ENCODE peak calls at places on chromosomes 1 and 21, in five cellular contexts. H is HCT116, F is K562, X is H1, U is SK-N-SH. Y is an unnamed sample.
A peak's percentile ranks its signal among the peaks of the same experiment; 100 is the strongest.

GRCh38 chr1:156160744-156161181 is 7.4 kb downstream of the SEMA4A start:
- DNase-seq in X (no peak), U (peak; percentile 98), F (peak; percentile 92), H (no peak), Y (no peak)

GRCh38 chr1:95888877-95889799 is 655.1 kb downstream of the RWDD3 start:
- DNase-seq in H (no peak), F (no peak), U (no peak), X (no peak), Y (no peak)

GRCh38 chr1:162905759-162906158 is 44.8 kb upstream of the CCDC190 start:
- DNase-seq in H (no peak), X (no peak), F (peak; percentile 8), U (no peak), Y (no peak)

GRCh38 chr1:214573386-214574358 is 22.3 kb upstream of the PTPN14 start:
- DNase-seq in F (no peak), H (no peak), U (no peak), X (no peak), Y (no peak)

GRCh38 chr1:48109390-48110009 is 112.3 kb upstream of the TRABD2B start:
- DNase-seq in F (peak; percentile 61), U (peak; percentile 36), X (no peak), H (peak; percentile 24), Y (peak; percentile 68)

GRCh38 chr1:156476501-156477298 is 23.9 kb downstream of the MEF2D start:
- DNase-seq in F (peak; percentile 24), X (no peak), H (no peak), U (no peak), Y (no peak)

GRCh38 chr1:184433928-184434502 is 47.2 kb downstream of the C1orf21 start:
- DNase-seq in U (no peak), F (no peak), X (no peak), H (no peak), Y (no peak)

GRCh38 chr1:241167121-241167619 is 189.8 kb downstream of the RGS7 start:
- DNase-seq in U (no peak), H (no peak), X (no peak), F (no peak), Y (peak; percentile 56)

GRCh38 chr1:33420870-33421775 is 9.8 kb downstream of the PHC2 start:
- DNase-seq in F (no peak), U (no peak), H (no peak), X (no peak), Y (no peak)

GRCh38 chr21:43290529-43291346 is 121.9 kb downstream of the CRYAA start:
- DNase-seq in F (no peak), X (no peak), U (no peak), H (no peak), Y (no peak)

GRCh38 chr1:209323743-209324142 is 259.8 kb upstream of the CAMK1G start:
- DNase-seq in X (no peak), H (no peak), U (no peak), F (no peak), Y (no peak)

GRCh38 chr21:40923361-40923760 is 76.4 kb upstream of the DSCAM start:
- DNase-seq in H (no peak), X (no peak), F (no peak), U (no peak), Y (no peak)

GRCh38 chr1:33390550-33390949 is 40.3 kb downstream of the PHC2 start:
- DNase-seq in X (no peak), F (no peak), H (no peak), U (no peak), Y (no peak)

GRCh38 chr1:94912263-94912986 is 14.5 kb downstream of the CNN3 start:
- DNase-seq in X (no peak), H (no peak), F (no peak), U (no peak), Y (no peak)

GRCh38 chr1:17588048-17588781 is 48.7 kb downstream of the ARHGEF10L start:
- DNase-seq in F (no peak), X (no peak), U (peak; percentile 89), H (no peak), Y (no peak)

GRCh38 chr1:155082941-155083541 is 4.4 kb downstream of the EFNA3 start:
- DNase-seq in F (no peak), H (no peak), U (no peak), X (no peak), Y (peak; percentile 73)

GRCh38 chr1:221913351-221913750 is 171.5 kb upstream of the DUSP10 start:
- DNase-seq in X (no peak), H (no peak), F (no peak), U (no peak), Y (no peak)

GRCh38 chr1:197307551-197307950 is 39.5 kb downstream of the CRB1 start:
- DNase-seq in F (no peak), H (no peak), U (no peak), X (no peak), Y (no peak)

GRCh38 chr1:18764362-18764761 is 95.1 kb downstream of the TAS1R2 start:
- DNase-seq in U (no peak), F (no peak), H (no peak), X (no peak), Y (no peak)

GRCh38 chr1:31243451-31244286 is 4.0 kb upstream of the NKAIN1 start:
- DNase-seq in U (no peak), F (no peak), X (no peak), H (no peak), Y (no peak)

GRCh38 chr1:147600119-147601111 is 59.1 kb downstream of the BCL9 start:
- DNase-seq in F (peak; percentile 28), X (no peak), U (no peak), H (no peak), Y (no peak)

GRCh38 chr1:197358959-197359358 is 90.9 kb downstream of the CRB1 start:
- DNase-seq in H (no peak), F (no peak), X (no peak), U (no peak), Y (no peak)

GRCh38 chr1:222097646-222098045 is 355.8 kb upstream of the DUSP10 start:
- DNase-seq in U (no peak), X (no peak), H (no peak), F (no peak), Y (peak; percentile 28)

GRCh38 chr1:204149635-204150565 is 1.9 kb downstream of the ETNK2 start:
- DNase-seq in H (no peak), X (no peak), U (no peak), F (peak; percentile 18), Y (no peak)

GRCh38 chr1:174995916-174996315 is 3.8 kb upstream of the CACYBP start:
- DNase-seq in U (no peak), F (no peak), X (no peak), H (no peak), Y (no peak)

GRCh38 chr1:8706291-8706690 is 111.1 kb downstream of the RERE start:
- DNase-seq in H (no peak), U (no peak), F (no peak), X (no peak), Y (peak; percentile 17)
- TF ChIP-seq JUND in H (no peak), U (no peak), F (no peak), X (no peak), Y (peak; percentile 28)

GRCh38 chr1:103326595-103326994 is 198.9 kb upstream of the RNPC3 start:
- DNase-seq in X (no peak), F (no peak), H (no peak), U (no peak), Y (no peak)
- TF ChIP-seq JUND in X (no peak), F (no peak), H (no peak), U (no peak), Y (no peak)

GRCh38 chr1:165887877-165888551 is 60.6 kb downstream of the UCK2 start:
- DNase-seq in U (no peak), F (no peak), H (no peak), X (no peak), Y (peak; percentile 89)

GRCh38 chr1:165886193-165886592 is 58.8 kb downstream of the UCK2 start:
- DNase-seq in U (no peak), X (no peak), F (no peak), H (no peak), Y (no peak)

GRCh38 chr1:165886988-165887387 is 59.6 kb downstream of the UCK2 start:
- DNase-seq in F (no peak), X (no peak), H (no peak), U (no peak), Y (no peak)

GRCh38 chr1:165890684-165891083 is 63.3 kb downstream of the UCK2 start:
- DNase-seq in U (no peak), H (no peak), F (no peak), X (no peak), Y (no peak)

GRCh38 chr1:165888552-165888920 is 61.1 kb downstream of the UCK2 start:
- DNase-seq in H (no peak), X (no peak), U (no peak), F (no peak), Y (no peak)
- TF ChIP-seq JUND in H (no peak), X (no peak), U (no peak), F (no peak), Y (no peak)

DNA sequence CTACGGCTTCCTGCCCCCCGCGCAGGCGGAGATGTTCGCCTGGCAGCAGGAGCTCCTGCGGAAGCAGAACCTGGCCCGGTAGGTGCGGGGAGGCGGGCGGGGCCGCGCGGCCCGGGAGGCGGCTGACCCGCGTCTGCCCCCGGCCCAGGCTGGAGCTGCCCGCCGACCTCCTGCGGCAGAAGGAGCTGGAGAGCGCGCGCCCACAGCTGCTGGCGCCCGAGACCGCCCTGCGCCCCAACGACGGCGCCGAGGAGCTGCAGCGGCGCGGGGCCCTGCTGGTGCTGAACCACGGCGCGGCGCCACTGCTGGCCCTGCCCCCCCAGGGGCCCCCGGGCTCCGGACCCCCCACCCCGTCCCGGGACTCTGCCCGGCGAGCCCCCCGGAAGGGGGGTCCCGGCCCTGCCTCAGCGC is 16.6 kb downstream of the NOC2L start:
- DNase-seq in X (no peak), H (no peak), U (peak; percentile 74), F (peak; percentile 47), Y (no peak)
- TF ChIP-seq JUND in X (no peak), H (no peak), U (no peak), F (no peak), Y (no peak)

GRCh38 chr1:43057567-43057966 is 98.9 kb upstream of the SLC2A1 start:
- DNase-seq in H (no peak), U (no peak), F (no peak), X (no peak), Y (no peak)

GRCh38 chr1:43058056-43058455 is 99.4 kb upstream of the SLC2A1 start:
- DNase-seq in F (no peak), U (no peak), X (no peak), H (no peak), Y (no peak)

GRCh38 chr1:43058545-43059360 is 100.1 kb upstream of the SLC2A1 start:
- DNase-seq in U (peak; percentile 55), X (no peak), F (peak; percentile 36), H (no peak), Y (no peak)

GRCh38 chr1:43056460-43056859 is 97.8 kb upstream of the SLC2A1 start:
- DNase-seq in X (no peak), H (no peak), F (no peak), U (no peak), Y (no peak)

GRCh38 chr1:43056981-43057391 is 98.3 kb upstream of the SLC2A1 start:
- DNase-seq in X (no peak), U (no peak), H (no peak), F (no peak), Y (no peak)
- TF ChIP-seq JUND in X (no peak), U (no peak), H (no peak), F (no peak), Y (no peak)

DNA sequence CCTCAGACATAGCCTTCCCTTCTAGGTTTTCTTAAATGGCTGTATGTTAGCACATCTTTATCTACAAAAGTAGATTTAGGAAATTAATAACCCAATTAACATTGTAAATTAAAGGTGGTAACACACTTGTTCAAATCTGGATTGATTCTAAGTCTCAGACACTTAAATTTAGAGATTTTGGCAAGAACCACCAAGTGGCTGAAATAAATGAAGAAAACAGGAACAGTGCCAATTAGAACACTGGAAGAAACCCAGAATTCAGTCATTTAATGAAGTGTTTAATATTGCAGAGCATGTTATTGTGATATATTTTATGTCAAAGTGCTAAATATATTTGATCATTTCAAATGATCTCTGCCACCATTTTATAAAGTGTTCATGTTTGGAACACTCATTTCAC is 628.2 kb downstream of the USP25 start:
- DNase-seq in H (no peak), F (no peak), X (no peak), U (no peak), Y (no peak)
- TF ChIP-seq JUND in H (no peak), F (no peak), X (no peak), U (no peak), Y (no peak)

Y was measured in T47D.